ENCODE peak calls at places on chromosomes 16 and 17, in five cellular contexts. L, C, D, H and X are unnamed samples.

GRCh38 chr17:40617678-40618240 is 29.9 kb downstream of the SMARCE1 start:
- DNase-seq in L (no peak), H (no peak), D (no peak), C (no peak), X (no peak)

GRCh38 chr17:9306086-9306485 is 269.5 kb downstream of the STX8 start:
- DNase-seq in H (no peak), D (no peak), L (no peak), C (no peak), X (no peak)

GRCh38 chr16:56869513-56870270 is 4.7 kb downstream of the SLC12A3 start:
- DNase-seq in L (peak; percentile 58), H (no peak), C (no peak), D (peak; percentile 42), X (peak; percentile 32)

GRCh38 chr16:65336169-65336568 is 214.3 kb upstream of the CDH11 start:
- DNase-seq in H (no peak), D (peak; percentile 93), L (no peak), C (no peak), X (no peak)

GRCh38 chr16:29678691-29679267 is at the start of gene QPRT:
- DNase-seq in L (no peak), C (no peak), H (no peak), D (peak; percentile 62), X (no peak)

GRCh38 chr16:11211061-11211976 is 44.7 kb downstream of the SOCS1 start:
- DNase-seq in L (no peak), C (no peak), H (no peak), D (no peak), X (no peak)

GRCh38 chr17:69325518-69326301 is 1.2 kb downstream of the ABCA5 start:
- DNase-seq in H (no peak), L (no peak), C (no peak), D (no peak), X (peak; percentile 36)

GRCh38 chr16:50722410-50722737 is 19.5 kb upstream of the CYLD start:
- DNase-seq in L (no peak), C (no peak), H (no peak), D (no peak), X (no peak)

GRCh38 chr16:1773703-1774455 is 945 bp upstream of the MRPS34 start:
- DNase-seq in L (peak; percentile 29), C (no peak), D (peak; percentile 40), H (no peak), X (no peak)

GRCh38 chr17:82985973-82986372 is 93.4 kb upstream of the METRNL start:
- DNase-seq in L (peak; percentile 45), H (peak; percentile 77), D (no peak), C (no peak), X (peak; percentile 93)